ENCODE peak calls at places on chromosomes 16 and 17, in four cellular contexts. J, P, S and O are unnamed samples. For H3K4me1, the result is how much of the 10 kb centered on the place peaks cover.

GRCh38 chr17:77690271-77691161 is 268.0 kb upstream of the TNRC6C start:
- DNase-seq in S (no peak), P (no peak), J (no peak), O (peak)

GRCh38 chr17:44170135-44170498 is 387 bp upstream of the ASB16 start:
- DNase-seq in P (no peak), J (no peak), S (no peak), O (no peak)

GRCh38 chr17:58415371-58416055 is 1.8 kb downstream of the RNF43 start:
- DNase-seq in P (no peak), S (peak), J (no peak), O (no peak)

GRCh38 chr16:57999366-57999970 is 1.0 kb downstream of the ZNF319 start:
- DNase-seq in S (no peak), P (no peak), J (no peak), O (peak)

GRCh38 chr17:48307814-48308411 is 122.1 kb downstream of the SKAP1 start:
- DNase-seq in P (peak), S (peak), J (peak), O (peak)

GRCh38 chr16:970379-970765 is 412 bp downstream of the LMF1 start:
- DNase-seq in P (no peak), S (no peak), J (no peak), O (no peak)

GRCh38 chr16:693766-694165 is 3.6 kb upstream of the WDR24 start:
- DNase-seq in P (peak), S (no peak), J (no peak), O (no peak)

GRCh38 chr16:81630632-81631026 is 148.5 kb upstream of the PLCG2 start:
- DNase-seq in P (no peak), S (no peak), J (no peak), O (peak)

GRCh38 chr17:2566056-2566455 is 27.4 kb upstream of the PAFAH1B1 start:
- DNase-seq in P (no peak), J (no peak), S (no peak), O (no peak)

GRCh38 chr16:86244936-86245335 is 265.4 kb upstream of the FOXF1 start:
- DNase-seq in J (no peak), S (no peak), P (no peak), O (no peak)

GRCh38 chr17:61254894-61255293 is 144.7 kb upstream of the TBX2 start:
- DNase-seq in S (no peak), P (no peak), J (no peak), O (no peak)

GRCh38 chr17:2406903-2407790 is 6.3 kb upstream of the MNT start:
- DNase-seq in S (peak), J (no peak), P (no peak), O (peak)

GRCh38 chr17:7650509-7651096 is at the start of gene ATP1B2:
- DNase-seq in J (peak), P (peak), S (peak), O (peak)

GRCh38 chr17:7323731-7324437 is 5.3 kb downstream of the NEURL4 start:
- DNase-seq in J (no peak), P (peak), S (no peak), O (no peak)

GRCh38 chr17:337453-337852 is 15.2 kb downstream of the RPH3AL start:
- DNase-seq in P (no peak), J (no peak), S (no peak), O (no peak)

GRCh38 chr17:35312790-35313711 is 60.4 kb downstream of the SLFN11 start:
- DNase-seq in S (peak), J (peak), P (peak), O (peak)

GRCh38 chr17:39487946-39488345 is 26.7 kb downstream of the CDK12 start:
- DNase-seq in S (no peak), J (no peak), P (no peak), O (no peak)

GRCh38 chr17:56779898-56780777 is 53.6 kb downstream of the C17orf67 start:
- DNase-seq in S (peak), P (peak), J (peak), O (peak)

GRCh38 chr17:80566054-80566400 is 21.4 kb downstream of the RPTOR start:
- DNase-seq in J (no peak), S (no peak), P (no peak), O (peak)

GRCh38 chr17:28008526-28008925 is 34.0 kb upstream of the NLK start:
- DNase-seq in J (no peak), S (peak), P (peak), O (peak)

GRCh38 chr17:27315322-27315721 is 21.4 kb downstream of the WSB1 start:
- DNase-seq in S (peak), J (peak), P (no peak), O (no peak)

GRCh38 chr16:75377971-75378386 is 55.3 kb downstream of the CFDP1 start:
- DNase-seq in P (no peak), J (peak), S (no peak), O (no peak)

GRCh38 chr16:69064164-69064563 is 41.3 kb upstream of the HAS3 start:
- DNase-seq in P (no peak), S (no peak), J (no peak), O (no peak)

GRCh38 chr17:77400445-77400870 is 259.7 kb downstream of the SEC14L1 start:
- DNase-seq in J (peak), S (peak), P (peak), O (peak)

GRCh38 chr16:6218855-6219254 is 1113.8 kb upstream of the RBFOX1 start:
- DNase-seq in S (no peak), J (no peak), P (no peak), O (no peak)

GRCh38 chr17:45227101-45227591 is 5.5 kb downstream of the FMNL1 start:
- DNase-seq in J (no peak), P (no peak), S (no peak), O (no peak)

GRCh38 chr17:58313815-58314705 is 14.5 kb downstream of the TSPOAP1 start:
- DNase-seq in J (peak), S (peak), P (no peak), O (peak)

GRCh38 chr16:29806096-29806579 is at the start of gene MAZ:
- DNase-seq in J (no peak), S (peak), P (peak), O (no peak)

GRCh38 chr17:74356640-74357465 is 4.8 kb downstream of the BTBD17 start:
- DNase-seq in P (no peak), S (no peak), J (no peak), O (no peak)

GRCh38 chr17:21170829-21171228 is 43.1 kb downstream of the TMEM11 start:
- DNase-seq in P (no peak), S (peak), J (no peak), O (no peak)

GRCh38 chr16:85166699-85167588 is 54.7 kb upstream of the CIBAR2 start:
- DNase-seq in S (no peak), P (no peak), J (no peak), O (no peak)

GRCh38 chr17:49390548-49391324 is 23.9 kb downstream of the PHB1 start:
- DNase-seq in P (peak), J (no peak), S (peak), O (peak)

GRCh38 chr16:30724641-30725464 is 23.4 kb upstream of the PHKG2 start:
- DNase-seq in P (no peak), S (peak), J (peak), O (no peak)

GRCh38 chr16:86669285-86669805 is 91.0 kb downstream of the FOXL1 start:
- DNase-seq in J (no peak), S (no peak), P (no peak), O (no peak)

GRCh38 chr16:67248401-67249177 is at the start of gene SLC9A5:
- DNase-seq in S (no peak), J (peak), P (peak), O (peak)

GRCh38 chr16:20566864-20567263 is 9.3 kb downstream of the ACSM2B start:
- DNase-seq in S (no peak), P (no peak), J (no peak), O (no peak)

GRCh38 chr16:10964039-10964890 is 19.9 kb downstream of the CLEC16A start:
- DNase-seq in S (peak), P (peak), J (peak), O (peak)

GRCh38 chr16:75433732-75434413 is 570 bp upstream of the CFDP1 start:
- DNase-seq in P (peak), J (peak), S (peak), O (peak)

GRCh38 chr17:35878361-35878760 is 1.8 kb downstream of the CCL5 start:
- DNase-seq in P (no peak), J (no peak), S (no peak), O (no peak)

GRCh38 chr17:2397247-2398171 is 3.4 kb downstream of the MNT start:
- DNase-seq in P (no peak), S (peak), J (no peak), O (no peak)

GRCh38 chr16:88736088-88736487 is 29.8 kb downstream of the CTU2 start:
- DNase-seq in S (no peak), J (no peak), P (no peak), O (no peak)

GRCh38 chr16:88736496-88736895 is 30.2 kb downstream of the CTU2 start:
- DNase-seq in J (no peak), S (no peak), P (no peak), O (no peak)

GRCh38 chr16:88739139-88739974 is 33.1 kb downstream of the CTU2 start:
- DNase-seq in P (no peak), J (no peak), S (no peak), O (peak)

GRCh38 chr16:88738167-88739084 is 32.1 kb downstream of the CTU2 start:
- DNase-seq in P (no peak), J (no peak), S (peak), O (no peak)

GRCh38 chr16:88737298-88738166 is 31.2 kb downstream of the CTU2 start:
- DNase-seq in S (peak), J (peak), P (peak), O (peak)
- H3K4me1 ChIP-seq in S (under half), J (under half), P (under half), O (under half)

DNA sequence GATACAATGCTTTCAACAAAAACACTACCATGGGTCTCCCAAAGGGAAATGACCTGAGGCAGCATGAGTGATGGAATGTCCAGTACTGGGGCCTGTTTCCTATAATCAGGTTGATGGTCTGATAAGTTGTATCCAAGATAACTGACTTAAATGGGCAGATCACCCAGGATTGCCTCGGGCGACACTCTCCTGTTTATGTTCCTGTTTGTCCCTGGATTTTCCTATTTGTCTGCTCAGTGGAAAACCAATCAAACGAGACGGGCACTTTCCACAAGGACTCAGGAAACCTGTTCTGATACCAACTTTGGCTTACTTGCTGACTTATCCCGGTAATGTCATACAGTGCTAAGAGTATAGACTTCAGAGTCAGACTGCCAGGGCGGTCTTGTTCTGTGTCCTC is 27.4 kb downstream of the USP43 start:
- DNase-seq in J (no peak), S (no peak), P (no peak), O (no peak)
- H3K4me1 ChIP-seq in J (under half), S (under half), P (under half), O (under half)

GRCh38 chr16:77919761-77920415 is 102.5 kb upstream of the CLEC3A start:
- DNase-seq in S (no peak), J (no peak), P (no peak), O (no peak)

GRCh38 chr16:77922355-77922754 is 100.0 kb upstream of the CLEC3A start:
- DNase-seq in J (no peak), S (no peak), P (no peak), O (no peak)

GRCh38 chr16:77920984-77921383 is 101.4 kb upstream of the CLEC3A start:
- DNase-seq in P (no peak), S (no peak), J (no peak), O (no peak)

GRCh38 chr16:77916111-77916510 is 106.2 kb upstream of the CLEC3A start:
- DNase-seq in S (no peak), J (no peak), P (no peak), O (no peak)

DNA sequence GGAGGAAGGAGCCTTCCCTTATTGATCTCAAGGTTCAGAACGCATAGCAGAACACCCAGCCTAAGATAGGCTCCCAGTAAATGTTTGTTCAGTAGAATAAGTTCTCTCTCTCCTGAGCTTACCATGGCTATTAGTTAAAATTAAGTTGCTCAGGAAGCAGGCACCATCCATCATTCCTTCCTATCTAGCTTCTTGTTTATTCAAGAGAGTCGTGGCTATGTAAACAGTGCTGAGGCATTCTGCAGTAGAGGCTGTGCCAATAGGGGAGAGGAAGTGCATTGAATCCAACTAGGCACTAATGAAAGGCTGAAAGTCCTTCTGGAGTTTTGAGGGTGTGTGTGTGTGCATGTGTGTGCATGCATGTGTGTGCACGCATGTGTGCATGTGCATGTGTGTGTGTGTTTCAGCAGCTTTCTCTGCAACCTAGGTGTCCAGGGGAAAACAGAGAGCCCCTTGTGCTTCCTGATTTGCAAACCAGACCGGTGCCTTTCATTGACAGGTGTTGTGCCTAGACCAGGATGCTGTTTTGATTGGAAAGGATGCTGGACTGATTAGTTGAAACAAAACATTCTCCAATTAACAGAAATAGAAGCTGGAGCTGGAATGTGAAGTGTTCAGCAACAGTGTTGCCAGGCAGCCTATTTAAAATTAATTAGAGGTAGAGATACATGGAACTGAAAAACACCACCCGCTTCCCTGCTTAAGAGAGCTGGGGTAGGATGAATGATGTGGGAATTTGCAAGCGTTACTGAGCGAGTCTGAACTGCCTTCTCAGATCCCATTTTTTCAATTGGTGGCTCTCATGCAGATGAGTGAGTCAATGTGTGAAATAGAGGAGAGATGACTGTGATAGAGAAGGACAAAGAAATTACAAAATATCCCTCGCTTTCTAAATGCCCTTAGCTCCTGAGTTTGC is 103.3 kb upstream of the CLEC3A start:
- DNase-seq in S (no peak), P (no peak), J (no peak), O (no peak)
- H3K4me1 ChIP-seq in S (under half), P (under half), J (under half), O (under half)

GRCh38 chr17:41539071-41539492 is 11.0 kb upstream of the KRT19 start:
- DNase-seq in S (no peak), J (no peak), P (no peak), O (no peak)

GRCh38 chr17:41537990-41538389 is 9.9 kb upstream of the KRT19 start:
- DNase-seq in J (no peak), P (no peak), S (no peak), O (no peak)

GRCh38 chr17:41536741-41537613 is 8.9 kb upstream of the KRT19 start:
- DNase-seq in J (no peak), S (no peak), P (no peak), O (no peak)

GRCh38 chr17:41538565-41538991 is 10.5 kb upstream of the KRT19 start:
- DNase-seq in J (no peak), S (no peak), P (no peak), O (peak)

DNA sequence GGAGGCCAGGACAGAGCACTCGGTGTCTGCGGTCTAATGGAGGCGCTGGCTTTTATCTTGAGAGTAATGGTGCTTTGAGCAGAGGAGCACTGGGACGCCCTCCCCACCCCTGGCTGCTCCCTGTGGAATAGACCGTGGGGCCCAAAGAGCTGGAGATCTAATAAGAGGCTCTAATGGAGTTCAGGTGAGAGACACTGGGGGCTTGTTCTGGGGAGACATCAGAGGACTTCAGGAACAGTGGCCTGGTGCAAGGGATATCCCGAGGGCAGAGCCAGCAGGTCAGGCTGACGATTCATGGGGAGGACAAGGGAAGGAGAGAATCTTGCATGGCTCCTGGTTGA is 9.5 kb upstream of the KRT19 start:
- DNase-seq in S (no peak), J (no peak), P (no peak), O (no peak)
- H3K4me1 ChIP-seq in S (under half), J (under half), P (under half), O (under half)

GRCh38 chr17:63701477-63702222 is 1.7 kb upstream of the LIMD2 start:
- DNase-seq in J (no peak), S (no peak), P (peak), O (no peak)
- H3K4me1 ChIP-seq in J (under half), S (under half), P (under half), O (under half)

GRCh38 chr17:70796757-70797156 is 627.4 kb downstream of the KCNJ2 start:
- DNase-seq in S (no peak), J (no peak), P (no peak), O (no peak)

GRCh38 chr17:70795620-70796019 is 626.3 kb downstream of the KCNJ2 start:
- DNase-seq in J (no peak), P (no peak), S (no peak), O (no peak)

GRCh38 chr17:70794757-70795156 is 625.4 kb downstream of the KCNJ2 start:
- DNase-seq in S (no peak), P (no peak), J (no peak), O (no peak)

GRCh38 chr17:70787721-70788120 is 618.4 kb downstream of the KCNJ2 start:
- DNase-seq in P (no peak), J (no peak), S (no peak), O (no peak)

GRCh38 chr17:70791748-70792443 is 622.6 kb downstream of the KCNJ2 start:
- DNase-seq in P (no peak), S (no peak), J (no peak), O (no peak)
- H3K4me1 ChIP-seq in P (under half), S (under half), J (under half), O (under half)

GRCh38 chr17:40806131-40806530 is 6.4 kb upstream of the KRT28 start:
- DNase-seq in P (no peak), J (no peak), S (no peak), O (no peak)
- H3K4me1 ChIP-seq in P (under half), J (under half), S (under half), O (under half)